ENCODE peak calls at places on chromosomes 6 and 20, in eight cellular contexts. D is Ammon's horn; Z is GM10248; S is SW480; O is activated gamma-delta T cell; J is stimulated activated CD4-positive, alpha-beta T cell treated with anti-CD3 and anti-CD28 coated beads, Interleukin-15, amount 100 ng/mL, for 1 hour; Q is transverse colon; N is HFFc6. F is an unnamed sample.

GRCh38 chr6:80214436-80215022 is 108.1 kb downstream of the BCKDHB start:
- DNase-seq in D (peak), Z (peak), S (peak), O (no peak), J (no peak), Q (peak), N (peak), F (peak)

GRCh38 chr6:27668442-27669275 is 195.8 kb upstream of the ZNF184 start:
- DNase-seq in D (peak), Z (peak), S (peak), O (no peak), J (no peak), Q (peak), N (peak), F (no peak)

GRCh38 chr6:43772571-43773049 is 2.6 kb downstream of the VEGFA start:
- DNase-seq in D (peak), Z (no peak), S (peak), O (no peak), J (no peak), Q (peak), N (no peak), F (peak)

GRCh38 chr6:159762681-159763293 is 942 bp downstream of the ACAT2 start:
- DNase-seq in D (peak), Z (peak), S (no peak), O (no peak), J (no peak), Q (peak), N (no peak), F (no peak)

GRCh38 chr20:36959242-36959641 is 7.7 kb upstream of the SAMHD1 start:
- DNase-seq in D (no peak), Z (no peak), S (no peak), O (no peak), J (no peak), Q (no peak), N (peak), F (no peak)

GRCh38 chr6:21587925-21588811 is 5.4 kb upstream of the SOX4 start:
- DNase-seq in D (peak), Z (peak), S (peak), O (no peak), J (no peak), Q (peak), N (no peak), F (peak)

GRCh38 chr6:56699066-56699654 is 56.5 kb upstream of the DST start:
- DNase-seq in D (peak), Z (peak), S (peak), O (no peak), J (no peak), Q (no peak), N (peak), F (no peak)

GRCh38 chr20:62845818-62846527 is 15.6 kb downstream of the TCFL5 start:
- DNase-seq in D (peak), Z (no peak), S (no peak), O (no peak), J (no peak), Q (no peak), N (no peak), F (no peak)

GRCh38 chr6:17393335-17394191 is at the start of gene CAP2:
- DNase-seq in D (peak), Z (no peak), S (peak), O (no peak), J (no peak), Q (peak), N (peak), F (peak)

GRCh38 chr6:69097948-69098347 is 462.9 kb downstream of the ADGRB3 start:
- DNase-seq in D (no peak), Z (no peak), S (no peak), O (no peak), J (no peak), Q (no peak), N (no peak), F (no peak)

GRCh38 chr6:137777299-137778075 is 89.6 kb upstream of the TNFAIP3 start:
- DNase-seq in D (no peak), Z (no peak), S (no peak), O (no peak), J (no peak), Q (no peak), N (no peak), F (no peak)

GRCh38 chr6:158445426-158446085 is 114.3 kb upstream of the TMEM181 start:
- DNase-seq in D (no peak), Z (no peak), S (no peak), O (no peak), J (no peak), Q (no peak), N (no peak), F (no peak)

GRCh38 chr6:14713008-14713452 is 532.8 kb upstream of the JARID2 start:
- DNase-seq in D (peak), Z (no peak), S (no peak), O (no peak), J (no peak), Q (no peak), N (peak), F (no peak)

GRCh38 chr6:63649847-63650265 is 14.3 kb downstream of the PHF3 start:
- DNase-seq in D (no peak), Z (no peak), S (no peak), O (no peak), J (no peak), Q (no peak), N (no peak), F (no peak)

GRCh38 chr6:134307870-134308269 is 10.0 kb downstream of the SGK1 start:
- DNase-seq in D (no peak), Z (no peak), S (no peak), O (no peak), J (no peak), Q (no peak), N (no peak), F (no peak)

GRCh38 chr6:147567141-147567805 is 58.8 kb downstream of the SAMD5 start:
- DNase-seq in D (no peak), Z (no peak), S (no peak), O (no peak), J (no peak), Q (no peak), N (no peak), F (no peak)

GRCh38 chr20:63101781-63102719 is 95.3 kb upstream of the BHLHE23 start:
- DNase-seq in D (peak), Z (peak), S (peak), O (peak), J (peak), Q (peak), N (no peak), F (peak)

GRCh38 chr20:51388756-51389542 is 153.6 kb downstream of the NFATC2 start:
- DNase-seq in D (no peak), Z (no peak), S (no peak), O (no peak), J (no peak), Q (no peak), N (no peak), F (no peak)

GRCh38 chr20:35742741-35743523 is 872 bp upstream of the RBM39 start:
- DNase-seq in D (peak), Z (peak), S (peak), O (no peak), J (no peak), Q (no peak), N (no peak), F (peak)

GRCh38 chr6:118284736-118285360 is 263.2 kb upstream of the PLN start:
- DNase-seq in D (peak), Z (no peak), S (no peak), O (no peak), J (no peak), Q (no peak), N (no peak), F (no peak)

GRCh38 chr20:33465536-33466302 is 22.2 kb upstream of the SNTA1 start:
- DNase-seq in D (peak), Z (no peak), S (no peak), O (no peak), J (no peak), Q (no peak), N (no peak), F (peak)

GRCh38 chr6:105781248-105781647 is 304.9 kb upstream of the PRDM1 start:
- DNase-seq in D (no peak), Z (no peak), S (peak), O (no peak), J (no peak), Q (no peak), N (no peak), F (peak)

GRCh38 chr20:1108437-1108920 is 9.9 kb upstream of the PSMF1 start:
- DNase-seq in D (peak), Z (peak), S (peak), O (no peak), J (no peak), Q (peak), N (peak), F (peak)

GRCh38 chr20:13028001-13028400 is 19.2 kb downstream of the SPTLC3 start:
- DNase-seq in D (no peak), Z (no peak), S (no peak), O (no peak), J (no peak), Q (no peak), N (no peak), F (no peak)

GRCh38 chr20:14495066-14495465 is 157.7 kb upstream of the FLRT3 start:
- DNase-seq in D (no peak), Z (no peak), S (no peak), O (no peak), J (no peak), Q (no peak), N (no peak), F (no peak)

GRCh38 chr6:68473433-68474210 is 161.5 kb upstream of the ADGRB3 start:
- DNase-seq in D (no peak), Z (no peak), S (no peak), O (no peak), J (no peak), Q (no peak), N (no peak), F (no peak)

GRCh38 chr6:151330130-151330715 is 61.1 kb downstream of the ZBTB2 start:
- DNase-seq in D (no peak), Z (no peak), S (no peak), O (no peak), J (no peak), Q (no peak), N (peak), F (no peak)

F was measured in putamen.